ENCODE peak calls at places on chromosome 4, in eight cellular contexts. P, F, R, Z, M, A, I and X are unnamed samples.

GRCh38 chr4:80136238-80136637 is 61.1 kb upstream of the PRDM8 start:
- DNase-seq in P (no peak), F (no peak), R (no peak), Z (no peak), M (no peak), A (no peak), I (no peak), X (no peak)

GRCh38 chr4:126935784-126936183 is 697.0 kb upstream of the INTU start:
- DNase-seq in P (no peak), F (no peak), R (no peak), Z (no peak), M (no peak), A (no peak), I (no peak), X (no peak)

GRCh38 chr4:86688026-86688425 is 93.9 kb downstream of the PTPN13 start:
- DNase-seq in P (no peak), F (no peak), R (no peak), Z (no peak), M (no peak), A (no peak), I (no peak), X (no peak)

GRCh38 chr4:152109585-152110509 is 349.0 kb upstream of the GATB start:
- DNase-seq in P (no peak), F (no peak), R (no peak), Z (no peak), M (peak; percentile 21), A (no peak), I (no peak), X (no peak)

GRCh38 chr4:97645437-97645836 is 497.8 kb downstream of the STPG2 start:
- DNase-seq in P (no peak), F (no peak), R (no peak), Z (no peak), M (no peak), A (no peak), I (no peak), X (no peak)

GRCh38 chr4:154471032-154471431 is 20.6 kb downstream of the DCHS2 start:
- DNase-seq in P (no peak), F (no peak), R (no peak), Z (no peak), M (no peak), A (no peak), I (no peak), X (no peak)

GRCh38 chr4:94995684-94996394 is 238.1 kb downstream of the BMPR1B start:
- DNase-seq in P (no peak), F (peak; percentile 26), R (no peak), Z (peak; percentile 70), M (peak; percentile 43), A (no peak), I (peak; percentile 10), X (no peak)

GRCh38 chr4:48960988-48961635 is 25.0 kb upstream of the CWH43 start:
- DNase-seq in P (no peak), F (no peak), R (no peak), Z (no peak), M (no peak), A (no peak), I (no peak), X (no peak)

GRCh38 chr4:148522995-148523394 is 80.8 kb upstream of the NR3C2 start:
- DNase-seq in P (no peak), F (no peak), R (no peak), Z (no peak), M (no peak), A (no peak), I (no peak), X (no peak)

GRCh38 chr4:139030614-139031235 is 15.1 kb downstream of the NOCT start:
- DNase-seq in P (peak; percentile 24), F (peak; percentile 71), R (peak; percentile 65), Z (peak; percentile 79), M (peak; percentile 92), A (no peak), I (peak; percentile 81), X (peak; percentile 62)